ENCODE peak calls at places on chromosomes 16 and 17, in six cellular contexts. K, E, J, H, P and R are unnamed samples.

GRCh38 chr17:36755586-36755985 is 154.2 kb downstream of the MRM1 start:
- DNase-seq in P (peak), E (peak), H (no peak), K (peak), J (peak), R (no peak)

GRCh38 chr16:80323808-80324195 is 217.0 kb upstream of the DYNLRB2 start:
- DNase-seq in P (no peak), H (no peak), E (no peak), J (no peak), K (no peak), R (no peak)

GRCh38 chr16:83085660-83086059 is 458.9 kb downstream of the CDH13 start:
- DNase-seq in P (no peak), E (no peak), H (no peak), J (no peak), K (no peak), R (no peak)

GRCh38 chr17:8623591-8623990 is 6.9 kb downstream of the MYH10 start:
- DNase-seq in J (no peak), K (no peak), H (peak), P (no peak), E (no peak), R (no peak)

GRCh38 chr16:11224096-11224893 is 31.7 kb downstream of the SOCS1 start:
- DNase-seq in J (peak), H (no peak), E (peak), P (peak), K (peak), R (peak)

GRCh38 chr17:20073056-20073979 is 64.2 kb downstream of the SPECC1 start:
- DNase-seq in K (no peak), E (no peak), H (no peak), J (peak), P (no peak), R (peak)

GRCh38 chr17:60579090-60579489 is 20.9 kb upstream of the PPM1D start:
- DNase-seq in K (no peak), P (no peak), J (no peak), H (no peak), E (no peak), R (no peak)

GRCh38 chr17:78774956-78775571 is 7.0 kb downstream of the CYTH1 start:
- DNase-seq in P (no peak), K (no peak), H (no peak), E (peak), J (peak), R (no peak)

GRCh38 chr16:25093208-25094061 is 18.1 kb upstream of the LCMT1 start:
- DNase-seq in H (no peak), J (peak), E (no peak), K (no peak), P (no peak), R (no peak)

GRCh38 chr16:66692341-66692740 is 4.2 kb downstream of the CMTM4 start:
- DNase-seq in K (no peak), P (no peak), H (no peak), J (no peak), E (no peak), R (peak)